ENCODE peak calls at places on chromosome X, in seven cellular contexts. I is mucosa of gallbladder; T is SK-N-SH; L is activated T-cell treated with anti-CD3 and anti-CD28 coated beads for 1 hour; A is activated CD8-positive, alpha-beta memory T cell treated with anti-CD3 and anti-CD28 coated beads for 48 hours; G is esophagus squamous epithelium; Q is naive thymus-derived CD8-positive, alpha-beta T cell. V is an unnamed sample.

GRCh38 chrX:130330146-130330545 is 9.6 kb upstream of the SLC25A14 start:
- DNase-seq in I (no peak), T (no peak), L (no peak), A (no peak), G (no peak), Q (no peak), V (no peak)

GRCh38 chrX:11953615-11954014 is 184.7 kb upstream of the FRMPD4 start:
- DNase-seq in I (no peak), T (no peak), L (no peak), A (no peak), G (no peak), Q (no peak), V (no peak)

GRCh38 chrX:9865804-9866471 is 79.7 kb downstream of the SHROOM2 start:
- DNase-seq in I (no peak), T (no peak), L (no peak), A (no peak), G (no peak), Q (no peak), V (no peak)

GRCh38 chrX:41265615-41266014 is 68.3 kb upstream of the DDX3X start:
- DNase-seq in I (peak; percentile 25), T (no peak), L (peak; percentile 14), A (no peak), G (no peak), Q (peak; percentile 2), V (peak; percentile 43)

GRCh38 chrX:119753001-119753400 is 5.4 kb upstream of the SOWAHD start:
- DNase-seq in I (no peak), T (no peak), L (no peak), A (no peak), G (no peak), Q (no peak), V (no peak)

GRCh38 chrX:146186540-146186939 is 368.9 kb downstream of the SLITRK2 start:
- DNase-seq in I (no peak), T (no peak), L (no peak), A (no peak), G (no peak), Q (no peak), V (no peak)

GRCh38 chrX:73562458-73562857 is 539 bp upstream of the CHIC1 start:
- DNase-seq in I (no peak), T (no peak), L (no peak), A (no peak), G (no peak), Q (no peak), V (no peak)

GRCh38 chrX:21167028-21167427 is 207.2 kb upstream of the CNKSR2 start:
- DNase-seq in I (no peak), T (no peak), L (no peak), A (no peak), G (no peak), Q (no peak), V (no peak)

GRCh38 chrX:16885628-16886027 is 15.5 kb upstream of the RBBP7 start:
- DNase-seq in I (no peak), T (no peak), L (no peak), A (no peak), G (no peak), Q (no peak), V (no peak)

GRCh38 chrX:916235-916609 is 285.6 kb downstream of the SHOX start:
- DNase-seq in I (no peak), T (no peak), L (no peak), A (no peak), G (no peak), Q (no peak), V (no peak)

GRCh38 chrX:29604381-29604780 is 611.0 kb upstream of the MAGEB2 start:
- DNase-seq in I (no peak), T (no peak), L (no peak), A (no peak), G (no peak), Q (no peak), V (no peak)

GRCh38 chrX:40010550-40011364 is 87.0 kb downstream of the BCOR start:
- DNase-seq in I (no peak), T (peak; percentile 66), L (no peak), A (no peak), G (no peak), Q (no peak), V (no peak)

GRCh38 chrX:46573331-46573895 is at the start of gene CHST7:
- DNase-seq in I (peak; percentile 53), T (peak; percentile 81), L (peak; percentile 37), A (no peak), G (no peak), Q (peak; percentile 27), V (peak; percentile 10)

GRCh38 chrX:155086202-155086840 is 15.0 kb downstream of the BRCC3 start:
- DNase-seq in I (no peak), T (peak; percentile 50), L (peak; percentile 33), A (no peak), G (no peak), Q (no peak), V (no peak)

GRCh38 chrX:119238557-119238956 is 2.5 kb downstream of the PGRMC1 start:
- DNase-seq in I (no peak), T (no peak), L (no peak), A (no peak), G (no peak), Q (no peak), V (no peak)

GRCh38 chrX:108224727-108225455 is 133.3 kb downstream of the ATG4A start:
- DNase-seq in I (no peak), T (peak; percentile 19), L (no peak), A (no peak), G (no peak), Q (no peak), V (no peak)

GRCh38 chrX:38426785-38427184 is 74.4 kb downstream of the OTC start:
- DNase-seq in I (no peak), T (no peak), L (no peak), A (no peak), G (no peak), Q (no peak), V (no peak)

GRCh38 chrX:21926527-21927278 is 13.8 kb upstream of the SMS start:
- DNase-seq in I (no peak), T (no peak), L (no peak), A (no peak), G (no peak), Q (no peak), V (no peak)

GRCh38 chrX:17703201-17703600 is 34.1 kb upstream of the SCML1 start:
- DNase-seq in I (no peak), T (no peak), L (no peak), A (no peak), G (no peak), Q (no peak), V (no peak)

GRCh38 chrX:143455045-143455444 is 62.2 kb downstream of the SPANXN3 start:
- DNase-seq in I (no peak), T (no peak), L (no peak), A (no peak), G (no peak), Q (no peak), V (no peak)

GRCh38 chrX:50579955-50580354 is 109.3 kb upstream of the DGKK start:
- DNase-seq in I (peak; percentile 33), T (peak; percentile 40), L (peak; percentile 2), A (no peak), G (no peak), Q (peak; percentile 3), V (no peak)

GRCh38 chrX:73943572-73943899 is 360.4 kb upstream of the ZCCHC13 start:
- DNase-seq in I (no peak), T (no peak), L (no peak), A (no peak), G (no peak), Q (no peak), V (no peak)